ENCODE peak calls at places on chromosomes 1 and 21, in eight cellular contexts. L is H1; C is CD4-positive, alpha-beta T cell; N is stomach; Y is left ventricle myocardium inferior; Q is MM.1S; S is right lobe of liver; D is A549. M is an unnamed sample.

GRCh38 chr1:107867422-107867821 is 97.6 kb downstream of the VAV3 start:
- DNase-seq in C (no peak), D (no peak), N (no peak), L (peak; percentile 80), Y (no peak), Q (no peak), S (no peak), M (no peak)

GRCh38 chr1:53376041-53376461 is 48.2 kb upstream of the LRP8 start:
- DNase-seq in L (no peak), Y (no peak), D (no peak), N (peak; percentile 17), C (no peak), S (peak; percentile 25), Q (no peak), M (peak; percentile 11)

GRCh38 chr1:67191668-67192520 is 25.6 kb downstream of the IL23R start:
- DNase-seq in Y (no peak), L (no peak), S (no peak), D (no peak), C (no peak), N (no peak), Q (no peak), M (no peak)

GRCh38 chr1:16900771-16901170 is 5.0 kb downstream of the RNU1-2 start:
- DNase-seq in Y (no peak), L (no peak), Q (no peak), S (peak; percentile 45), C (no peak), D (no peak), N (no peak), M (no peak)

GRCh38 chr21:46000182-46000730 is 18.7 kb downstream of the COL6A1 start:
- DNase-seq in L (no peak), C (no peak), N (no peak), Y (peak; percentile 17), Q (no peak), D (no peak), S (no peak), M (peak; percentile 62)

GRCh38 chr1:61241864-61242472 is 159.6 kb downstream of the NFIA start:
- DNase-seq in L (no peak), Q (no peak), S (no peak), Y (no peak), C (no peak), N (no peak), D (no peak), M (no peak)

GRCh38 chr1:45833361-45833760 is 29.9 kb downstream of the MAST2 start:
- DNase-seq in L (no peak), Y (no peak), Q (no peak), N (no peak), S (no peak), D (peak; percentile 13), C (no peak), M (no peak)

GRCh38 chr1:109040627-109041613 is 982 bp downstream of the WDR47 start:
- DNase-seq in D (no peak), N (peak; percentile 28), Y (peak; percentile 28), Q (no peak), C (peak; percentile 38), S (peak; percentile 53), L (no peak), M (no peak)

GRCh38 chr1:36080236-36080635 is 3.7 kb upstream of the TEKT2 start:
- DNase-seq in C (no peak), N (no peak), Y (no peak), Q (no peak), S (no peak), D (no peak), L (no peak), M (no peak)

GRCh38 chr1:17551755-17552234 is 12.3 kb downstream of the ARHGEF10L start:
- DNase-seq in N (peak; percentile 71), D (no peak), Q (no peak), L (no peak), S (no peak), Y (peak; percentile 50), C (no peak), M (peak; percentile 69)

GRCh38 chr1:57572016-57572415 is 148.2 kb upstream of the DAB1 start:
- DNase-seq in D (no peak), N (no peak), C (no peak), S (no peak), L (no peak), Y (no peak), Q (peak; percentile 77), M (no peak)

GRCh38 chr1:43527111-43527878 is 3.4 kb upstream of the PTPRF start:
- DNase-seq in L (no peak), Q (no peak), D (no peak), S (no peak), C (no peak), N (no peak), Y (peak; percentile 29), M (no peak)

GRCh38 chr1:82260051-82260450 is 459.3 kb downstream of the ADGRL2 start:
- DNase-seq in D (no peak), C (no peak), Y (no peak), S (no peak), N (no peak), L (no peak), Q (no peak), M (no peak)

GRCh38 chr1:90964444-90965035 is 57.3 kb downstream of the ZNF644 start:
- DNase-seq in Q (peak; percentile 9), D (no peak), S (no peak), Y (no peak), C (no peak), N (no peak), L (no peak), M (no peak)

GRCh38 chr1:64940026-64940425 is 26.3 kb downstream of the JAK1 start:
- DNase-seq in Y (no peak), Q (no peak), C (no peak), S (no peak), D (no peak), L (no peak), N (no peak), M (no peak)

GRCh38 chr1:88802950-88803349 is 88.4 kb downstream of the GTF2B start:
- DNase-seq in N (no peak), S (no peak), D (no peak), L (no peak), Y (no peak), C (no peak), Q (no peak), M (no peak)

GRCh38 chr1:83547903-83548302 is 451.0 kb downstream of the TTLL7 start:
- DNase-seq in S (peak; percentile 60), L (no peak), Q (no peak), C (no peak), Y (no peak), D (no peak), N (no peak), M (no peak)

GRCh38 chr1:165542647-165543046 is 1.2 kb upstream of the LRRC52 start:
- DNase-seq in N (no peak), D (no peak), Q (no peak), S (no peak), C (no peak), Y (no peak), L (no peak), M (no peak)

GRCh38 chr1:237084399-237085077 is 42.6 kb downstream of the RYR2 start:
- DNase-seq in C (no peak), Y (no peak), S (no peak), D (no peak), Q (no peak), N (no peak), L (no peak), M (no peak)

DNA sequence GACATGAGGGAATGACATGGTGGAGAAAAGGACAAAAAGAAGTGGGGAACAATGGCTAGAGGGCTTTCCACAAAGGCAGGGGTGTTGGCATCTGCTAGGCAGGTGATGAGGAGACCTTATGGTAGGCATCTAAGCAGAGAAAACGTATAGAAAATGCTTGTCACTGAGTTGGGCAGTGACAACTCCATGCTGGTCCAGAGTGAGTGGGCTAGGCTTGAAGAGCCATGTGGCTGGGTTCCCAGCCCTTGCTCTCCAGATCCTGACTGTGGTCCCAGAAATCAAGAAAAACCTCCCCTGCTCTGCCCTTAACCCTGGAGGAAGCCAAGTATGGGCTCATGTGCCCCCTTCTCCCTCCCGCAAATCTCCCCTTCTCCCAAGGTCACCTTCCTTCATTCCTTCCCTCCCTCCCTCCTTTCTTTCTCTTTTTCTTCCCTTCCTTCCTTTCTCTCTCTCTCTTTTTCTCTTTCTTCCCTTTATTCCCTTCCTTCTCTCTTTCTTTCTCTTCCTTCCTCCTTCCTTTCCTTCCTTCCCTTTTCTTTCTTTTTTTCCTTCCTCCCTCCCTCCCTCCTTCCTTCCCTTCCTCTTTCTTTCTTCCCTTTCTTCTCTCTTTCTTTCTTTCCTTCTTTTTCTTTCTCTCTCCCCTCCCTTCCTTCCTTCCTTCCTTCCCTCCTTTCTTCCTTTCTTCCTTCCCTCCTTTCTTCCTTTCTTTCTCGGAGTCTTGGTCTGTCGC is 102.8 kb downstream of the NAV1 start:
- DNase-seq in S (no peak), Y (no peak), C (no peak), D (no peak), N (no peak), Q (no peak), L (no peak), M (no peak)
- H3K27ac ChIP-seq in S (no peak overlapping the region), Y (peak overlapping the region; percentile 77), C (no peak overlapping the region), D (no peak overlapping the region), N (no peak overlapping the region), Q (no peak overlapping the region), L (no peak overlapping the region), M (no peak overlapping the region)

GRCh38 chr1:32361308-32361673 is 994 bp downstream of the FAM229A start:
- DNase-seq in N (no peak), S (no peak), D (no peak), C (no peak), Q (no peak), Y (no peak), L (no peak), M (no peak)

GRCh38 chr1:32358435-32358834 is 3.9 kb downstream of the FAM229A start:
- DNase-seq in C (no peak), D (no peak), Y (no peak), Q (no peak), N (no peak), L (no peak), S (no peak), M (no peak)

GRCh38 chr1:32353886-32354570 is 8.3 kb downstream of the FAM229A start:
- DNase-seq in Y (peak; percentile 57), N (no peak), D (no peak), Q (no peak), L (no peak), S (peak; percentile 69), C (no peak), M (no peak)

GRCh38 chr1:32356478-32356877 is 5.8 kb downstream of the FAM229A start:
- DNase-seq in N (no peak), L (no peak), S (no peak), D (no peak), Y (no peak), C (no peak), Q (no peak), M (no peak)

GRCh38 chr1:32357619-32358018 is 4.7 kb downstream of the FAM229A start:
- DNase-seq in L (no peak), C (no peak), S (no peak), Y (no peak), Q (no peak), N (no peak), D (no peak), M (no peak)
- TF ChIP-seq CTCF in L (no peak), C (no peak), S (no peak), Y (no peak), Q (no peak), N (no peak), D (no peak), M (no peak)

GRCh38 chr1:235776396-235776795 is 90.3 kb downstream of the LYST start:
- DNase-seq in Q (no peak), D (no peak), N (no peak), L (no peak), Y (no peak), C (no peak), S (no peak), M (no peak)
- H3K27ac ChIP-seq in Q (no peak overlapping the region), D (no peak overlapping the region), N (no peak overlapping the region), L (no peak overlapping the region), Y (no peak overlapping the region), C (no peak overlapping the region), S (no peak overlapping the region), M (no peak overlapping the region)

GRCh38 chr1:24339996-24340395 is 20.8 kb downstream of the GRHL3 start:
- DNase-seq in L (no peak), S (no peak), Y (no peak), C (no peak), Q (no peak), D (no peak), N (no peak), M (no peak)
- TF ChIP-seq CTCF in L (no peak), S (no peak), Y (no peak), C (no peak), Q (no peak), D (no peak), N (no peak), M (no peak)